ENCODE peak calls at places on chromosomes 11 and 22, in four cellular contexts. Q is HEK293T, I is HepG2, V is GM12878. B is an unnamed sample.

GRCh38 chr11:20604864-20605601 is 5.6 kb downstream of the SLC6A5 start:
- DNase-seq in V (no peak), Q (no peak), I (no peak), B (no peak)

GRCh38 chr11:35389897-35390462 is 29.4 kb downstream of the SLC1A2 start:
- DNase-seq in I (no peak), Q (no peak), V (peak), B (no peak)

GRCh38 chr11:82686211-82686610 is 47.5 kb downstream of the FAM181B start:
- DNase-seq in V (no peak), I (no peak), Q (no peak), B (no peak)

GRCh38 chr11:68036717-68037239 is 2.0 kb upstream of the TCIRG1 start:
- DNase-seq in Q (no peak), V (no peak), I (no peak), B (no peak)

GRCh38 chr22:36874731-36875130 is 13.9 kb downstream of the NCF4 start:
- DNase-seq in I (no peak), Q (no peak), V (no peak), B (no peak)

GRCh38 chr11:56783448-56784041 is 35.0 kb upstream of the OR9G4 start:
- DNase-seq in Q (peak), I (peak), V (no peak), B (peak)

GRCh38 chr22:21707677-21708076 is 27.9 kb downstream of the YPEL1 start:
- DNase-seq in V (no peak), Q (no peak), I (no peak), B (peak)

GRCh38 chr11:111978028-111978771 is 41.1 kb downstream of the DIXDC1 start:
- DNase-seq in Q (peak), I (no peak), V (no peak), B (peak)

GRCh38 chr11:87239531-87239930 is 201.8 kb downstream of the TMEM135 start:
- DNase-seq in I (no peak), V (no peak), Q (no peak), B (no peak)

GRCh38 chr11:117831661-117832415 is 7.3 kb upstream of the FXYD2 start:
- DNase-seq in V (no peak), I (no peak), Q (no peak), B (no peak)

GRCh38 chr11:95937358-95937757 is 13.5 kb upstream of the MTMR2 start:
- DNase-seq in Q (no peak), V (no peak), I (peak), B (no peak)

GRCh38 chr22:35612903-35613302 is 4.2 kb downstream of the MB start:
- DNase-seq in I (no peak), V (no peak), Q (no peak), B (no peak)

GRCh38 chr11:86636275-86636674 is 36.1 kb downstream of the ME3 start:
- DNase-seq in I (no peak), V (no peak), Q (peak), B (no peak)

GRCh38 chr11:67318239-67318555 is 14.9 kb downstream of the SSH3 start:
- DNase-seq in Q (no peak), V (no peak), I (no peak), B (no peak)

GRCh38 chr22:17703811-17704210 is 65.3 kb downstream of the BCL2L13 start:
- DNase-seq in V (no peak), I (no peak), Q (no peak), B (no peak)

GRCh38 chr11:71333473-71333872 is 81.1 kb upstream of the SHANK2 start:
- DNase-seq in Q (no peak), I (no peak), V (no peak), B (no peak)

GRCh38 chr11:65932558-65932919 is 12.7 kb upstream of the TSGA10IP start:
- DNase-seq in Q (peak), I (no peak), V (no peak), B (peak)

GRCh38 chr11:27610946-27611345 is 89.3 kb downstream of the BDNF start:
- DNase-seq in I (no peak), Q (no peak), V (no peak), B (no peak)

GRCh38 chr22:35628732-35629131 is 11.6 kb upstream of the MB start:
- DNase-seq in V (no peak), I (no peak), Q (no peak), B (no peak)

GRCh38 chr11:11279956-11280689 is 72.9 kb downstream of the CSNK2A3 start:
- DNase-seq in Q (no peak), I (peak), V (no peak), B (no peak)

DNA sequence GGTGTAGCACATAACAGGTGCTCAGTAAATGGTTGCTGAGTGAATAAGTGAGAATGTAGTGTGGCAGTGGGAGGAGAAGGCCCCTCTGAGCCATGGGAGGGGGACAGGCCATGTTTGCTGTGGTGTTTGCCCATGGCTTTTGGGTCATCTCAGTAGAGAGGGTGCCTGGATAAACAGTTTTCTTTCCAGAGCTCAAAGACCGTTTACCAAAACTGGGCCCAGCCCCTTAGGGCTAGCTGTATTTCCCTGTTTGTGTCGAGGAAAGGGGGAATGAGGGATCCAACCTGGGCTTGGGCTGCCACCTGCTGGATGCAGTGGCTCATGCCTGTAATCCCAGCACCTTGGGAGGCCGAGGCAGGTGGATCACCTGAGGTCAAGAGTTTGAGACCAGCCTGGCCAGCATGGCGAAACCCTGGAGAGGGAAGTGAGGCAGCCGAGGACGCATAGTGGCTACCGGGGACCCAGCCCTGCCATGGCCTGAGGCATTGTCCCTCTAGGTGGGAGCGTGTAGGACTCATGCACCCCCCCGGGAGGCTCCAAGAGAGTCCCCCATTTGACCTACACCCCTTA is 8.7 kb upstream of the LTO1 start:
- DNase-seq in I (peak), Q (no peak), V (no peak), B (peak)
- TF ChIP-seq FOXK2 in I (no peak), Q (no peak), V (no peak), B (no peak)

GRCh38 chr11:76558891-76559290 is 111.7 kb downstream of the LRRC32 start:
- DNase-seq in I (no peak), V (no peak), Q (no peak), B (no peak)
- TF ChIP-seq FOXK2 in I (no peak), V (no peak), Q (no peak), B (no peak)

DNA sequence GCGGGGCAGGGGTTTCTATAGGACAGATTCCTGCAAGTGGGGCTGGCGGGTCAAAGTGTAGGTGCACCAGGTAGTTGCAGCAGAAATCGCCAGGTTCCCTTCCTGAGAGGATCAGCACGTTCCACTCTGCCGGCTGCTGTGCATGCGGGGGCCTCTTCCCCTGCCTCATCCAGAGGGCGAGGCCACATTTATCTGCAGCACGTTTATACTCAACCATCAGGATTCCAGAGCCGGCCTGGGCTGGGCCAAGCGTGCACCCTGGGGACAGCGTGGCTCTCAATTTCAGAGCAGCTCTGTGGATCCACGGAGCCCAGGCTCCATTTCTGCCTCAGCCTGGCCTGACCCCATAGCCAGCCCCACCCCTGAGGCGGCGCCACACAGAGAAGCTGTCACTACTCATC is 45.7 kb upstream of the RTL6 start:
- DNase-seq in I (no peak), V (no peak), Q (no peak), B (no peak)
- TF ChIP-seq FOXK2 in I (no peak), V (no peak), Q (no peak), B (no peak)

GRCh38 chr22:41367680-41368542 is 13.8 kb upstream of the TEF start:
- DNase-seq in V (no peak), Q (no peak), I (peak), B (no peak)
- TF ChIP-seq FOXK2 in V (no peak), Q (no peak), I (no peak), B (no peak)

DNA sequence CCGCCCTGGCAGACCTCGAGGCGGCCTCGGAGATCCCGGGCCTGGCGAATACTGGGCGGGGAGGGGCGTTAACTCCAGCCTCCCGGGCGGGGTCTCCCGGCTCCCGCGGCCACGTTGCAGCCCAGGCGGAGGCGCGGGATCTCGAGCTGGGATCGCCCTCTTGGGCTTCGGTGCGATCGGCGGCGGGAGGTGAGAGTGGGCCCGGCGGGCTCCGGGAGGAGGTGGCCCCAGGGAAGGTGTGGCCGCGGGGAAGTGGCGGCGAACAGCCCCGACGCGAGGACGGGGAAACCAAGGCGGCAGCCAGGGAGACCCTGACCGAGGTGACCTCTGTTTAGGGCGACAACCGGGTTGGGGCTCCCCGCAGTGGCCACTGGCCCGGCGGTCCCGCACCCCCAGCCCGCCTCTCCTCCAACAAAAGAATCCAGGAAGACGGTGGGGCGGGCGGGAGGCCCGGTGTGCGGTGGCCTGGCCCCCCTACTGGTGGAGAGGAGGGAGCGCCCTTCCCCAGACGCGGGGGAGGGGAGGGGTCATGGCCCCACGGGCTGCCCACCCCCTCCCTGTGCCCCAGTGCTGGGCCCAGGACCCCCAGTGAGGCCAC is at the start of gene PHETA2:
- DNase-seq in V (no peak), I (no peak), Q (no peak), B (no peak)
- TF ChIP-seq FOXK2 in V (no peak), I (no peak), Q (no peak), B (no peak)

GRCh38 chr22:23834830-23835772 is 3.7 kb downstream of the DERL3 start:
- DNase-seq in I (no peak), Q (no peak), V (no peak), B (no peak)
- TF ChIP-seq FOXK2 in I (no peak), Q (no peak), V (no peak), B (no peak)

DNA sequence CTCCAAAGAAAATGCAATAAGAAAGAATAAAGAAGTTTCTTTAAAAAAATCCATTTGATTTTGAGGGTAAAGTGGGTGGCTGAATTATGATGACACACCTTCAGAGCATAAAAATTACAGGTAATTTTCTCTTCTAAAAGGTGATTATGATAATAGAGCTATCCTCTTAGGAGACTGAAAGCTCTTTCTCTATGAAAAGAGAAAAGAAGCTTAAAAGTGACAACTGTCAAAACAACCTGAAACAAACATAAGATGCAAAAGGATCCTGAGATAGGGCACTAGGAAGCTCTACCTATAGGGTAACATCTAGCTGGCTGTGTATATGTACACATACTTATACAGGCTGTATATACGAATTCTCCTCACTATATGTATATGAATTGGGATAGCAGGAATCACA is 270.2 kb downstream of the GUCY1A2 start:
- DNase-seq in I (no peak), Q (no peak), V (no peak), B (no peak)
- TF ChIP-seq FOXK2 in I (no peak), Q (no peak), V (no peak), B (no peak)

DNA sequence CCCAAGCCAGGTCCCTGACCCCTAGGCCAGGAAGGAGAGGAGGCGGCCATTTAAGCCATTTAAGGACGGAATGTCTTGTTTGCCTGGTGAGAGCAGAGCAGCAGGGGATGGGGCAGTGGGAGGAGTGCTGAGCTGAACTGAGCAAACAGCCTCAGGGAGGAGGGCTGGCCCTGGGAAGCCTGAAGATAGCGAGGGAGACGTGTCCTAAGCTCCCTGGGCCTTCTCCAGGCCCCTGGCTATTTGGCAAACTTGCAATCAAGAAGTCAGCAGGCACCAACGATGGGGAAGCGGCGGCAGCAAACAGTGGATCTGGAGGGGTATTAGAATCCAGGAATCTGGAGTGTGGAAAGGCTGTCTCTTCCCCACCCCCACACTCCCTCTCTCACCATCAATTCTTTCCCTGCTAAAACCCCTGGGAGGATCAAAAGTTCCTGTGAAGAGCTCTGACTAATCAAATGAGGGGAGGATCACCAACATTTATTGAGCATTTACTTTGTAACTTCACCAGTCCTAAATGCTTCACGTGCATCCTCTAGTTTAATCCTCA is 8.8 kb downstream of the BCL9L start:
- DNase-seq in I (peak), Q (peak), V (no peak), B (no peak)
- TF ChIP-seq FOXK2 in I (no peak), Q (no peak), V (no peak), B (no peak)